ENCODE peak calls at places on chromosome 1, in four cellular contexts. T is NCI-H1092 treated with DMSO at 0.1 percent for 48 hours, O is myocyte, W is HCT116. U is an unnamed sample.

GRCh38 chr1:160239582-160240299 is 22.6 kb downstream of the DCAF8 start:
- DNase-seq in O (no peak), T (no peak), W (no peak), U (no peak)

GRCh38 chr1:9539829-9540550 is 725 bp downstream of the SLC25A33 start:
- DNase-seq in T (peak), W (no peak), O (peak), U (peak)

GRCh38 chr1:24751833-24752232 is 6.6 kb downstream of the CLIC4 start:
- DNase-seq in T (no peak), W (no peak), O (no peak), U (no peak)

GRCh38 chr1:16180291-16180824 is 24.5 kb upstream of the EPHA2 start:
- DNase-seq in W (no peak), O (no peak), T (no peak), U (no peak)

GRCh38 chr1:53678046-53678445 is 60.9 kb downstream of the GLIS1 start:
- DNase-seq in W (no peak), T (no peak), O (no peak), U (no peak)

GRCh38 chr1:26786437-26787380 is 1.0 kb upstream of the PIGV start:
- DNase-seq in O (peak), T (peak), W (no peak), U (no peak)

GRCh38 chr1:152517237-152517811 is 3.0 kb downstream of the CRCT1 start:
- DNase-seq in T (no peak), W (peak), O (peak), U (no peak)

GRCh38 chr1:223756806-223757700 is 44.7 kb downstream of the CAPN2 start:
- DNase-seq in O (no peak), W (no peak), T (no peak), U (no peak)